ENCODE peak calls at places on chromosome 1, in four cellular contexts. Y is mesendoderm, B is NAMALWA, D is HEK293T. M is an unnamed sample.

GRCh38 chr1:43858324-43858723 is 75.3 kb upstream of the ARTN start:
- DNase-seq in Y (peak), B (no peak), D (no peak), M (peak)

GRCh38 chr1:208652300-208653160 is 408.3 kb upstream of the PLXNA2 start:
- DNase-seq in Y (peak), B (peak), D (peak), M (peak)

GRCh38 chr1:61132176-61133047 is 50.1 kb downstream of the NFIA start:
- DNase-seq in Y (no peak), B (no peak), D (no peak), M (no peak)

GRCh38 chr1:235307158-235308124 is 20.5 kb downstream of the ARID4B start:
- DNase-seq in Y (no peak), B (no peak), D (no peak), M (no peak)

GRCh38 chr1:197619008-197619640 is 156.2 kb downstream of the DENND1B start:
- DNase-seq in Y (peak), B (peak), D (no peak), M (peak)

GRCh38 chr1:234702342-234703000 is 92.5 kb upstream of the IRF2BP2 start:
- DNase-seq in Y (no peak), B (no peak), D (no peak), M (no peak)

GRCh38 chr1:44368471-44369151 is 13.6 kb upstream of the ERI3 start:
- DNase-seq in Y (no peak), B (no peak), D (no peak), M (no peak)

GRCh38 chr1:26618561-26618960 is 77.3 kb upstream of the ARID1A start:
- DNase-seq in Y (no peak), B (peak), D (no peak), M (no peak)

GRCh38 chr1:30329263-30329753 is 394.1 kb downstream of the MATN1 start:
- DNase-seq in Y (no peak), B (no peak), D (no peak), M (no peak)

GRCh38 chr1:156438278-156438987 is 62.1 kb downstream of the MEF2D start:
- DNase-seq in Y (no peak), B (no peak), D (no peak), M (peak)

GRCh38 chr1:171434717-171435346 is 50.5 kb upstream of the PRRC2C start:
- DNase-seq in Y (no peak), B (no peak), D (no peak), M (no peak)

GRCh38 chr1:200917291-200917817 is 22.7 kb downstream of the INAVA start:
- DNase-seq in Y (no peak), B (no peak), D (no peak), M (no peak)

GRCh38 chr1:119327436-119328155 is 41.0 kb upstream of the HAO2 start:
- DNase-seq in Y (peak), B (peak), D (peak), M (peak)

M was measured in MM.1S.